ENCODE peak calls at places on chromosomes 16 and 17, in nine cellular contexts. J, R, E, C, G, M, H, U and T are unnamed samples.

GRCh38 chr17:63356275-63356905 is 89.7 kb downstream of the CYB561 start:
- DNase-seq in M (no peak), E (no peak), G (peak; percentile 97), C (no peak), J (peak; percentile 24), U (peak; percentile 43), R (no peak), H (no peak), T (no peak)

GRCh38 chr17:15169676-15170075 is 95.5 kb downstream of the PMP22 start:
- DNase-seq in E (no peak), G (peak; percentile 57), M (no peak), R (no peak), C (no peak), U (no peak), H (no peak), J (no peak), T (no peak)

GRCh38 chr17:33854596-33854995 is 400.5 kb upstream of the CCL2 start:
- DNase-seq in H (no peak), G (peak; percentile 6), R (no peak), C (no peak), M (no peak), J (no peak), U (no peak), E (no peak), T (no peak)

GRCh38 chr17:34997355-34997862 is 17.1 kb downstream of the LIG3 start:
- DNase-seq in E (peak; percentile 68), M (peak; percentile 79), H (no peak), R (peak; percentile 69), G (no peak), U (no peak), J (no peak), C (no peak), T (no peak)

GRCh38 chr16:73095142-73095791 is 47.3 kb upstream of the ZFHX3 start:
- DNase-seq in M (no peak), G (no peak), H (peak; percentile 49), E (no peak), R (no peak), C (no peak), J (no peak), U (no peak), T (no peak)

GRCh38 chr17:41140360-41141132 is at the start of gene KRTAP4-6:
- DNase-seq in E (no peak), G (peak; percentile 95), R (no peak), J (peak; percentile 12), M (no peak), H (no peak), U (no peak), C (no peak), T (no peak)

GRCh38 chr17:72456026-72456569 is 335.3 kb downstream of the SOX9 start:
- DNase-seq in M (no peak), J (no peak), E (no peak), G (peak; percentile 79), C (no peak), U (peak; percentile 63), R (no peak), H (no peak), T (no peak)

GRCh38 chr16:84514874-84515835 is 10.7 kb upstream of the MEAK7 start:
- DNase-seq in C (peak; percentile 30), G (no peak), M (no peak), E (peak; percentile 72), R (peak; percentile 62), H (no peak), U (no peak), J (no peak), T (peak; percentile 51)

GRCh38 chr16:79997257-79997656 is 396.7 kb upstream of the MAF start:
- DNase-seq in G (peak; percentile 52), R (no peak), H (no peak), C (no peak), M (no peak), U (no peak), E (no peak), J (no peak), T (no peak)

GRCh38 chr17:2853111-2853721 is 57.0 kb downstream of the RAP1GAP2 start:
- DNase-seq in G (peak; percentile 76), J (no peak), R (peak; percentile 46), E (peak; percentile 45), M (peak; percentile 80), U (no peak), C (peak; percentile 58), H (peak; percentile 53), T (peak; percentile 29)

GRCh38 chr17:75340636-75341035 is 51.4 kb upstream of the SLC25A19 start:
- DNase-seq in G (peak; percentile 60), J (no peak), E (no peak), M (no peak), H (no peak), R (no peak), U (no peak), C (no peak), T (no peak)

GRCh38 chr16:73304008-73304814 is 256.3 kb upstream of the ZFHX3 start:
- DNase-seq in U (no peak), M (no peak), H (peak; percentile 92), R (no peak), J (no peak), C (no peak), G (no peak), E (no peak), T (no peak)

GRCh38 chr17:61700252-61700651 is 109.2 kb upstream of the NACA2 start:
- DNase-seq in R (no peak), J (no peak), C (no peak), G (no peak), M (no peak), E (no peak), U (no peak), H (no peak), T (no peak)
- H3K9me3 ChIP-seq in R (peaks cover 6% of the 10 kb centered on the region), J (peaks cover 26% of the 10 kb centered on the region), C (peaks cover 65% of the 10 kb centered on the region), G (peaks cover 8% of the 10 kb centered on the region), M (peaks cover 8% of the 10 kb centered on the region), E (no peaks in the 10 kb centered on the region), U (peaks cover 7% of the 10 kb centered on the region), H (no peaks in the 10 kb centered on the region), T (peaks cover 6% of the 10 kb centered on the region)

DNA sequence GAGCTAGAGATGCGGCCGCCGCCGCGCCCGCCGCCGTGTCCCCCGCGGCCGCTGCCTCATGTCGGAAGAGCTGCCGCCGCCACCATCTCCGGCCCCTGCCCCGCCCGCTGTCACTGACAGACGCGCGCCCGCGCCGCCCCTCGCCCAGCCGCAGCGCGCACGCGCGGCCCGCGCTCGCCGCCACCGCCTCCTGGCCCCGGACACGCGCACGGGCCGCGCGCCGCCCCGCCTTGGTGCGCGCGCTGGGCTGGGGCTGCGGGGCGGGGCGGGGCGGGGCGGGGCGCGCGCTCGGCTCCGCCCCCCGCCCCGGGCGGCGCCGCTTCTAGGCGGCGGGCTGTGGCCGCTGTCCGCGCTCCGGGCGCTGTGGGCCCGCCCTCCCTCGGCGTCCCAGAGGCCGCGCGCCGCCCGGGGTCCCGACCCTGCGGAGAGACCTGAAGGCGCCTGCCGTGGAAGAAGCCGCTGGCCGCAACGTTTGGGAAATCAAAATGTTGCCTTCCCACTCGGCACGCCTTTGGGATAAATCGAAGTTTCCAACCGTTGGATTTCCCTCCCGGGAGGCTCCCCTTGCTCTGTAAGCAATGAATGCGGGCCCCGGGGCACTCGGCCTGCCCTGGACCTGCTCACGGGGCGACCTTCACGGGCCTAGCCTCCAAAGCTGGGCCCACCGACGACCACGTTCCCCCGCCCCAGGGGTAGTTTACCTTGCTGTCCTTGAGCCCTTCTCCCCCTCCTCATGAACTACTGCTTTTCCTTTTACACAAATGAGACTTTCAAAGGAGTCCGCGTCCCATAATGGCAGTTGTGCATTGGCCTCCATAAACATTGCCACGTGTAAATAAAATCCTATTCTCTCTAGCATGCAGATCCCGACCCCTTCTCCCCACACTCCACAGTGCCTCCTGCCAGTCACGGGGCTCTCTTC is at the start of gene ADCY9:
- DNase-seq in J (no peak), M (peak; percentile 86), H (peak; percentile 92), R (peak; percentile 74), U (peak; percentile 16), C (peak; percentile 85), G (peak; percentile 87), E (peak; percentile 83), T (peak; percentile 83)
- H3K9me3 ChIP-seq in J (no peaks in the 10 kb centered on the region), M (no peaks in the 10 kb centered on the region), H (no peaks in the 10 kb centered on the region), R (no peaks in the 10 kb centered on the region), U (no peaks in the 10 kb centered on the region), C (no peaks in the 10 kb centered on the region), G (no peaks in the 10 kb centered on the region), E (no peaks in the 10 kb centered on the region), T (no peaks in the 10 kb centered on the region)

GRCh38 chr17:22703786-22704441 is 1011.6 kb downstream of the KCNJ18 start:
- DNase-seq in U (no peak), G (no peak), J (no peak), C (no peak), M (no peak), E (no peak), H (no peak), R (no peak), T (no peak)
- H3K9me3 ChIP-seq in U (peaks cover 9% of the 10 kb centered on the region), G (no peaks in the 10 kb centered on the region), J (no peaks in the 10 kb centered on the region), C (peaks cover 3% of the 10 kb centered on the region), M (no peaks in the 10 kb centered on the region), E (no peaks in the 10 kb centered on the region), H (no peaks in the 10 kb centered on the region), R (peaks cover 3% of the 10 kb centered on the region), T (no peaks in the 10 kb centered on the region)

GRCh38 chr17:55705847-55706246 is 16.8 kb downstream of the TMEM100 start:
- DNase-seq in H (no peak), R (no peak), E (no peak), G (no peak), C (no peak), U (no peak), M (no peak), J (peak; percentile 56), T (no peak)
- H3K9me3 ChIP-seq in H (no peaks in the 10 kb centered on the region), R (no peaks in the 10 kb centered on the region), E (no peaks in the 10 kb centered on the region), G (no peaks in the 10 kb centered on the region), C (no peaks in the 10 kb centered on the region), U (no peaks in the 10 kb centered on the region), M (no peaks in the 10 kb centered on the region), J (no peaks in the 10 kb centered on the region), T (no peaks in the 10 kb centered on the region)

GRCh38 chr16:50422926-50423325 is 54.1 kb upstream of the BRD7 start:
- DNase-seq in M (no peak), R (peak; percentile 21), H (no peak), J (no peak), E (no peak), U (no peak), G (no peak), C (no peak), T (no peak)

GRCh38 chr16:50425044-50425443 is 56.3 kb upstream of the BRD7 start:
- DNase-seq in U (no peak), M (no peak), G (no peak), E (no peak), H (no peak), C (no peak), R (no peak), J (no peak), T (no peak)

GRCh38 chr16:50416388-50416787 is 47.6 kb upstream of the BRD7 start:
- DNase-seq in U (no peak), C (no peak), H (no peak), G (peak; percentile 7), R (no peak), E (no peak), J (no peak), M (no peak), T (no peak)

GRCh38 chr16:50414152-50414551 is 45.4 kb upstream of the BRD7 start:
- DNase-seq in U (no peak), E (no peak), J (no peak), G (no peak), R (no peak), H (no peak), C (no peak), M (no peak), T (no peak)

GRCh38 chr16:50419116-50419515 is 50.3 kb upstream of the BRD7 start:
- DNase-seq in M (no peak), J (no peak), G (no peak), R (no peak), U (no peak), C (no peak), E (no peak), H (no peak), T (no peak)
- H3K9me3 ChIP-seq in M (peaks cover 3% of the 10 kb centered on the region), J (peaks cover 4% of the 10 kb centered on the region), G (peaks cover 7% of the 10 kb centered on the region), R (peaks cover 2% of the 10 kb centered on the region), U (peaks cover 16% of the 10 kb centered on the region), C (peaks cover 59% of the 10 kb centered on the region), E (no peaks in the 10 kb centered on the region), H (no peaks in the 10 kb centered on the region), T (peaks cover 11% of the 10 kb centered on the region)

GRCh38 chr16:12575288-12575687 is 228.4 kb downstream of the CPPED1 start:
- DNase-seq in H (no peak), U (no peak), J (no peak), M (no peak), G (no peak), E (no peak), R (no peak), C (no peak), T (no peak)
- H3K9me3 ChIP-seq in H (no peaks in the 10 kb centered on the region), U (no peaks in the 10 kb centered on the region), J (no peaks in the 10 kb centered on the region), M (no peaks in the 10 kb centered on the region), G (no peaks in the 10 kb centered on the region), E (no peaks in the 10 kb centered on the region), R (no peaks in the 10 kb centered on the region), C (no peaks in the 10 kb centered on the region), T (no peaks in the 10 kb centered on the region)